ENCODE peak calls at places on chromosomes 12 and 14, in four cellular contexts. F is HepG2, H is GM12878, J is K562. V is an unnamed sample.
A peak's percentile ranks its signal among the peaks of the same experiment; 100 is the strongest.

GRCh38 chr14:74019743-74020142 is 594 bp downstream of the BBOF1 start:
- DNase-seq in F (peak; percentile 23), H (no peak), J (no peak), V (peak; percentile 12)

GRCh38 chr14:94372021-94372605 is 16.3 kb downstream of the SERPINA1 start:
- DNase-seq in F (no peak), J (no peak), H (no peak), V (no peak)

GRCh38 chr14:77120771-77121743 is 20.5 kb downstream of the ZDHHC22 start:
- DNase-seq in H (peak; percentile 97), F (no peak), J (no peak), V (no peak)

GRCh38 chr12:80400591-80400991 is 43.4 kb upstream of the PTPRQ start:
- DNase-seq in F (no peak), H (no peak), J (no peak), V (no peak)

GRCh38 chr12:112842441-112842840 is 50.9 kb downstream of the RPH3A start:
- DNase-seq in F (no peak), H (no peak), J (no peak), V (no peak)

GRCh38 chr12:77925536-77926108 is 94.9 kb downstream of the NAV3 start:
- DNase-seq in H (peak; percentile 45), F (peak; percentile 78), J (peak; percentile 33), V (peak; percentile 76)

GRCh38 chr12:10115311-10115710 is 14.7 kb downstream of the CLEC7A start:
- DNase-seq in F (no peak), H (no peak), J (no peak), V (no peak)

GRCh38 chr14:59634617-59635016 is 58.0 kb upstream of the CCDC175 start:
- DNase-seq in J (no peak), F (no peak), H (no peak), V (no peak)

GRCh38 chr12:42976122-42976521 is 386.6 kb upstream of the PRICKLE1 start:
- DNase-seq in J (no peak), H (no peak), F (no peak), V (no peak)

GRCh38 chr14:72201645-72202044 is 269.4 kb downstream of the RGS6 start:
- DNase-seq in H (no peak), F (no peak), J (no peak), V (no peak)

GRCh38 chr12:29030006-29030405 is 119.1 kb upstream of the FAR2 start:
- DNase-seq in J (no peak), F (no peak), H (no peak), V (no peak)

GRCh38 chr12:11621797-11622423 is 27.6 kb upstream of the ETV6 start:
- DNase-seq in J (no peak), F (peak; percentile 29), H (no peak), V (no peak)

GRCh38 chr14:41718477-41719166 is 111.9 kb downstream of the LRFN5 start:
- DNase-seq in J (no peak), H (no peak), F (no peak), V (no peak)

GRCh38 chr14:55220230-55220629 is 28.8 kb upstream of the DLGAP5 start:
- DNase-seq in H (no peak), F (no peak), J (no peak), V (no peak)

GRCh38 chr14:100302616-100303015 is 3.6 kb downstream of the SLC25A29 start:
- DNase-seq in F (no peak), H (no peak), J (no peak), V (no peak)

GRCh38 chr14:47278233-47278842 is 397.1 kb downstream of the MDGA2 start:
- DNase-seq in J (peak; percentile 14), F (peak; percentile 11), H (no peak), V (peak; percentile 60)

GRCh38 chr14:58238252-58239247 is 6.1 kb upstream of the PSMA3 start:
- DNase-seq in F (no peak), H (no peak), J (peak; percentile 16), V (peak; percentile 26)

GRCh38 chr14:100471451-100472093 is 115.6 kb downstream of the BEGAIN start:
- DNase-seq in J (no peak), F (no peak), H (no peak), V (no peak)

GRCh38 chr12:107634530-107634929 is 51.1 kb upstream of the PWP1 start:
- DNase-seq in F (no peak), H (no peak), J (no peak), V (no peak)

GRCh38 chr12:126040307-126040706 is 975.1 kb downstream of the AACS start:
- DNase-seq in J (no peak), F (no peak), H (no peak), V (no peak)

GRCh38 chr12:119301367-119301766 is 33.2 kb upstream of the CCDC60 start:
- DNase-seq in H (no peak), F (no peak), J (no peak), V (no peak)

GRCh38 chr14:76218660-76219059 is 66.9 kb downstream of the GPATCH2L start:
- DNase-seq in F (no peak), H (no peak), J (no peak), V (no peak)

GRCh38 chr12:58310828-58311273 is 369.5 kb downstream of the ATP23 start:
- DNase-seq in J (peak; percentile 9), F (peak; percentile 28), H (no peak), V (no peak)

GRCh38 chr14:40240456-40240855 is 808.2 kb upstream of the FBXO33 start:
- DNase-seq in F (no peak), H (no peak), J (no peak), V (no peak)

GRCh38 chr12:16369156-16369555 is 21.7 kb downstream of the MGST1 start:
- DNase-seq in F (no peak), H (no peak), J (no peak), V (no peak)

GRCh38 chr14:23704890-23705289 is 68.7 kb downstream of the DHRS2 start:
- DNase-seq in H (no peak), F (peak; percentile 44), J (no peak), V (no peak)

GRCh38 chr14:89672636-89673279 is 255.7 kb upstream of the FOXN3 start:
- DNase-seq in H (no peak), J (no peak), F (peak; percentile 39), V (peak; percentile 12)

GRCh38 chr14:30681752-30682355 is 59.7 kb downstream of the SCFD1 start:
- DNase-seq in F (peak; percentile 57), J (no peak), H (no peak), V (peak; percentile 9)

GRCh38 chr12:113852273-113852672 is 113.9 kb downstream of the RBM19 start:
- DNase-seq in H (no peak), F (no peak), J (no peak), V (no peak)

GRCh38 chr14:67704484-67705089 is 2.9 kb downstream of the RDH12 start:
- DNase-seq in F (peak; percentile 54), J (peak; percentile 18), H (peak; percentile 45), V (peak; percentile 62)

GRCh38 chr14:59664741-59665140 is 88.1 kb upstream of the CCDC175 start:
- DNase-seq in F (no peak), J (no peak), H (no peak), V (no peak)

GRCh38 chr14:33836203-33836894 is 114.5 kb downstream of the EGLN3 start:
- DNase-seq in F (no peak), H (no peak), J (peak; percentile 38), V (no peak)

GRCh38 chr12:123094349-123095073 is 56.4 kb downstream of the PITPNM2 start:
- DNase-seq in J (peak; percentile 44), H (no peak), F (peak; percentile 79), V (peak; percentile 20)

GRCh38 chr12:71392521-71393145 is 47.0 kb upstream of the LGR5 start:
- DNase-seq in F (peak; percentile 69), J (peak; percentile 66), H (peak; percentile 12), V (peak; percentile 71)

DNA sequence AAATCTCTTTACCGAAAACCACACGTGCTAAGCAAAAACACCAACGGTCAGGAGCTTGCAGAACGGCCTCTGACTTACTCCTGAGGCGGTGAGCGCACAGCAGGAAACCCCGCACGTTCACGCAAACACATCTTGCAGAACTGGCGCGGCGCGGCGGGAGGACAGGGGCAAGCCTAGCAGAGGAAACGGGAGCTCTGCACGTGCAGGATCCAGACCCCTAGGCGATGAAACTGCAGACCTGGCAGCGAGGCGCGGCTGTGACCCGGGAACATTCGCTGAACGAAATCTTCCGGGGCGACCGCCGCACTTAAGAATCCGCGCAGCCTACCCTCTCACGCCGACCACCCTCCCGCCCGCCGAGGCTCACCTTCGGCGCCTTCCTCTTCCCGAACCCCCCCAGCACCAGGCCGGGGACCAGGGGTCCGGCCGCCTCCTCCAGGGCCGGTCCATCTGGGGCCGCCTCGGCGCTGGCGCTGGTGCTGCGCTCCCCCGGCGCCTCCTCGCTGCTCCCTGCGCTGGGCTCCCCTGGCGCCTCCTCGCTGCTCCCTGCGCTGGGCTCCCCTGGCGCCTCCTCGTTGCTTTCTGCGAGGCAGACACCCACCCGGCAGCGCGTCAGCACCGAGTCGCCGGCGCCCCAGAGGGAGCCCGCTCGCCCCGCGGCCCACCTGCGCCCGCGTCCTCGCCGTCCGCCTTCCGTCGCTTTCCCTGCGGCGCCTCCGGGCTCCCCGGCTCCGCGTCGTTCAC is 619 bp downstream of the DDX51 start:
- DNase-seq in J (no peak), F (no peak), H (no peak), V (peak; percentile 20)
- TF ChIP-seq TARDBP in J (no peak), F (no peak), H (no peak), V (no peak)

GRCh38 chr12:132600048-132601032 is 10.0 kb downstream of the LRCOL1 start:
- DNase-seq in H (no peak), F (peak; percentile 54), J (peak; percentile 73), V (peak; percentile 59)
- TF ChIP-seq TARDBP in H (no peak), F (peak; percentile 59), J (no peak), V (no peak)

DNA sequence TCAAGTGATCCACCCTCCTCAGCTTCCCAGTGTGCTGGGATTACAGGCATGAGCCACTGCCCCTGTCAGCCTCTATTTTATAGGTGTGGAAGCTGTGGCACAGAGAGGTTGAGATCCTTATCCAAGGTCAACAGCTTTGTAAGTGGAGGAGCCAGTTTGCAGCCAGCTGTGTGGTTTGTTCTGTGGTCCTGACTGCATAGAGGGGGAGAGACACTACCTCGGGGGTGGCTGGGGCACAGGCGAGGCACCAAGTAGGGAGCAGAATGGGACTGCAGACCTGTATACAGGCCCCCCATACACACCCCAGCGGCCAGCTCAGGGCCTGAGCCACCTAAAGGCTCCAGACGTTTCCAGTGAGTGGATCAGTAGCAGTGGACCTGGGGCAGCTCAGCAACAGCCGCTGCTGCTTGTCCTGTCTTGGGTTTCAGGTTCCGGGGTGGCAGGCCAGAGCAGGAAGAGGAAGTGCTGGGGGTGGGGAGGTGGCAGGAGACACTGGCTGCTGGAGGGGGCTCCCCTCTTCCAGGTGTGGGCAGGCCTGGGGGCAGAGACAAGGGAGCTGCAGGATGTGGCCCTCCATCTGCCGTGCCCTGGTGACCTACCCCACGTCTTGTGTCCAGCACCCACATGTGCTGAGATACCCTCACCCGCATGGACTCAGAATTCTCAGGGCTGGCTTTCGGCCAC is 11.0 kb downstream of the ORAI1 start:
- DNase-seq in H (no peak), F (no peak), J (no peak), V (no peak)
- TF ChIP-seq TARDBP in H (no peak), F (no peak), J (no peak), V (no peak)

GRCh38 chr14:49670475-49670874 is 17.5 kb downstream of the POLE2 start:
- DNase-seq in J (no peak), H (no peak), F (no peak), V (no peak)
- TF ChIP-seq TARDBP in J (no peak), H (no peak), F (no peak), V (no peak)

GRCh38 chr12:263574-263973 is 938 bp upstream of the SLC6A13 start:
- DNase-seq in H (no peak), F (no peak), J (no peak), V (no peak)
- TF ChIP-seq TARDBP in H (no peak), F (no peak), J (no peak), V (no peak)

V was measured in HEK293T.